ENCODE peak calls at places on chromosomes 13 and 19, in nine cellular contexts. F, P, Y, J, D, T, X, N and Q are unnamed samples.

GRCh38 chr13:64278493-64278892 is 2862.8 kb upstream of the PCDH20 start:
- DNase-seq in F (no peak), P (no peak), Y (peak; percentile 57), J (no peak), D (no peak), T (no peak), X (no peak), N (peak; percentile 23), Q (no peak)

GRCh38 chr13:21813844-21814243 is 143.0 kb downstream of the FGF9 start:
- DNase-seq in F (no peak), P (no peak), Y (no peak), J (no peak), D (no peak), T (no peak), X (no peak), N (no peak), Q (no peak)

GRCh38 chr19:17281391-17282304 is at the start of gene ANKLE1:
- DNase-seq in F (no peak), P (peak; percentile 67), Y (peak; percentile 22), J (peak; percentile 43), D (no peak), T (no peak), X (no peak), N (peak; percentile 20), Q (peak; percentile 69)

GRCh38 chr13:29496241-29496712 is 99.2 kb downstream of the SLC7A1 start:
- DNase-seq in F (no peak), P (no peak), Y (peak; percentile 46), J (no peak), D (no peak), T (no peak), X (no peak), N (peak; percentile 50), Q (peak; percentile 38)

GRCh38 chr13:98056839-98057410 is 86.0 kb upstream of the FARP1 start:
- DNase-seq in F (no peak), P (no peak), Y (no peak), J (no peak), D (no peak), T (no peak), X (no peak), N (no peak), Q (no peak)

GRCh38 chr19:2171349-2172145 is 7.8 kb downstream of the DOT1L start:
- DNase-seq in F (peak; percentile 73), P (no peak), Y (peak; percentile 54), J (peak; percentile 14), D (no peak), T (no peak), X (no peak), N (no peak), Q (peak; percentile 90)

GRCh38 chr13:94849254-94849653 is 136.9 kb upstream of the SOX21 start:
- DNase-seq in F (no peak), P (no peak), Y (no peak), J (no peak), D (no peak), T (no peak), X (no peak), N (no peak), Q (no peak)

GRCh38 chr13:19153782-19154450 is 27.7 kb downstream of the TUBA3C start:
- DNase-seq in F (no peak), P (no peak), Y (no peak), J (no peak), D (no peak), T (no peak), X (no peak), N (no peak), Q (no peak)

GRCh38 chr13:107838592-107839161 is 376.7 kb downstream of the LIG4 start:
- DNase-seq in F (no peak), P (no peak), Y (no peak), J (no peak), D (no peak), T (no peak), X (no peak), N (no peak), Q (no peak)

GRCh38 chr19:30681162-30681996 is 309.2 kb downstream of the ZNF536 start:
- DNase-seq in F (no peak), P (no peak), Y (no peak), J (no peak), D (no peak), T (no peak), X (no peak), N (no peak), Q (no peak)

GRCh38 chr13:112567161-112567862 is 20.6 kb downstream of the TUBGCP3 start:
- DNase-seq in F (no peak), P (no peak), Y (no peak), J (no peak), D (no peak), T (no peak), X (no peak), N (no peak), Q (no peak)

GRCh38 chr19:33998739-33999345 is 173.5 kb upstream of the LSM14A start:
- DNase-seq in F (no peak), P (no peak), Y (peak; percentile 28), J (no peak), D (no peak), T (no peak), X (no peak), N (peak; percentile 20), Q (no peak)

GRCh38 chr13:33728271-33729037 is 89.5 kb upstream of the RFC3 start:
- DNase-seq in F (no peak), P (peak; percentile 55), Y (peak; percentile 5), J (no peak), D (no peak), T (no peak), X (no peak), N (peak; percentile 20), Q (no peak)

GRCh38 chr19:51161266-51161665 is 19.2 kb downstream of the SIGLEC7 start:
- DNase-seq in F (no peak), P (no peak), Y (no peak), J (no peak), D (no peak), T (no peak), X (no peak), N (no peak), Q (no peak)

GRCh38 chr19:13181747-13182388 is 31.7 kb downstream of the IER2 start:
- DNase-seq in F (no peak), P (peak; percentile 67), Y (peak; percentile 69), J (no peak), D (peak; percentile 43), T (no peak), X (no peak), N (no peak), Q (no peak)

GRCh38 chr13:105643966-105644365 is 891.5 kb downstream of the EFNB2 start:
- DNase-seq in F (no peak), P (no peak), Y (no peak), J (no peak), D (no peak), T (no peak), X (no peak), N (no peak), Q (no peak)
- TF ChIP-seq CTCF in F (no peak), P (no peak), Y (no peak), J (no peak), D (no peak), T (no peak), X (no peak), N (no peak), Q (no peak)

GRCh38 chr13:114015608-114016295 is 41.9 kb upstream of the C13orf46 start:
- DNase-seq in F (no peak), P (peak; percentile 78), Y (no peak), J (no peak), D (no peak), T (no peak), X (no peak), N (peak; percentile 57), Q (no peak)

GRCh38 chr13:114016321-114017027 is 42.6 kb upstream of the C13orf46 start:
- DNase-seq in F (no peak), P (no peak), Y (no peak), J (no peak), D (no peak), T (no peak), X (no peak), N (no peak), Q (no peak)

GRCh38 chr13:114017966-114018365 is 44.1 kb upstream of the C13orf46 start:
- DNase-seq in F (no peak), P (no peak), Y (no peak), J (no peak), D (no peak), T (no peak), X (no peak), N (no peak), Q (no peak)

GRCh38 chr13:114018461-114019055 is 44.7 kb upstream of the C13orf46 start:
- DNase-seq in F (no peak), P (no peak), Y (no peak), J (no peak), D (no peak), T (no peak), X (no peak), N (no peak), Q (no peak)

GRCh38 chr13:114017028-114017630 is 43.3 kb upstream of the C13orf46 start:
- DNase-seq in F (no peak), P (no peak), Y (peak; percentile 44), J (no peak), D (no peak), T (no peak), X (no peak), N (no peak), Q (no peak)
- TF ChIP-seq CTCF in F (no peak), P (no peak), Y (peak; percentile 44), J (no peak), D (no peak), T (peak; percentile 27), X (peak; percentile 66), N (no peak), Q (no peak)

DNA sequence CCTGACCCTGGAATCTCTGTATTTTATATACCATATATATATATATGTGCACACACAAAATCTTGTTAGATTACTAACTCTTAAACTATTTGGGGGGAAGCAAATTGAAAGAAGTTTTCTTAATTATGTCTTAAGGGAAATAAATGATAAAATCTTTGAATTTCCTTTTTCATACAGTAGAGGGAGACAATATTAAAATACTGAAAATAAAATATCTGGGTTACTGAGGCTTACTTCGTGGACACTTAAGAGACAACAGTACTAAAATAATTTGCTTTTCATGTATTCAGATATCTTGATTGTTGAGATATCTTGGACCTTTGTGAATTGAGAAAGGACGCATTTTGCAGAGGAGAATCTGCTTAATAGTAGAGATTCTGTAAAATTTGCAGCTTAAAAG is 17.0 kb downstream of the SUGT1 start:
- DNase-seq in F (no peak), P (no peak), Y (no peak), J (no peak), D (no peak), T (no peak), X (no peak), N (no peak), Q (no peak)
- TF ChIP-seq CTCF in F (no peak), P (no peak), Y (no peak), J (peak; percentile 45), D (peak; percentile 22), T (no peak), X (peak; percentile 68), N (no peak), Q (no peak)

DNA sequence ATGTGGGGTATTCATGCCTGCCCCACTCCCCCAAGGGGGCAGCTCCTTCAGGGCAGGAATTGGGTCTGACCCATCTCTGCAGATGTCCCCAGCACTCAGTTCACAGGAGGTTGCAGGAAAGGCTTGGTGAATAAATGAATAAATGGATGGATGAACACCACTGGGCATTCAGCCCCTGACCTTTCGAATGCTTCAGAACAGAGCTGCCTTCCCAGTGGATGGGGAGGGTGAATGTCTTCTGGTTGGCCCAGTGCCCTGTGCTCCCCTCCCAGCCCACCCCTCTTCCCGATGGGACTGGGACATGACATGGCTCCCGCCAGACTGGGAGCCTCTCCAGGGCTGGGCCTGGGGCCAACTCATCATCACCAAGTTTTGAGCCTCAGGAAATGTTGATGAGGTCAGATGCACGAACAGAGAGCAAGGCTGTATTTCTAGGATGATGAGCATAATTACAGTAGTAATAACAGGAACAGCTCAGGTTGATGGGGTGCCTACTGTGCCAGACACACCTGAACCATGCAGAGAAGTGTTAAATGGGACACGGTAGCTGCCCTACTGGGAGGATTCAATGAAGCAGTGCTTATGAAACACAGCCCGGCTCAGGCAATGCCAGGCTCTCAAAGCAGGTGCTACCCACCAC is 25.7 kb downstream of the VRK3 start:
- DNase-seq in F (no peak), P (no peak), Y (peak; percentile 18), J (no peak), D (no peak), T (no peak), X (no peak), N (no peak), Q (no peak)
- TF ChIP-seq CTCF in F (no peak), P (no peak), Y (no peak), J (no peak), D (no peak), T (no peak), X (no peak), N (no peak), Q (no peak)